ENCODE peak calls at places on chromosomes 16 and 17, in five cellular contexts. B is PC-3, O is endothelial cell of umbilical vein, R is Karpas-422, Q is K562. M is an unnamed sample.

GRCh38 chr17:67503184-67503583 is 126.1 kb downstream of the PITPNC1 start:
- DNase-seq in O (no peak), R (no peak), B (peak), Q (no peak), M (no peak)

GRCh38 chr16:72740346-72740745 is 307.6 kb downstream of the ZFHX3 start:
- DNase-seq in B (peak), R (no peak), O (no peak), Q (no peak), M (no peak)

GRCh38 chr17:77385750-77386501 is 245.2 kb downstream of the SEC14L1 start:
- DNase-seq in R (no peak), B (no peak), Q (peak), O (peak), M (no peak)

GRCh38 chr17:83147285-83147684 is 67.9 kb downstream of the METRNL start:
- DNase-seq in R (no peak), B (no peak), O (no peak), Q (no peak), M (no peak)

GRCh38 chr17:50198026-50198669 is 3.3 kb downstream of the COL1A1 start:
- DNase-seq in O (peak), Q (peak), B (peak), R (peak), M (peak)

GRCh38 chr16:70659546-70659945 is 13.2 kb downstream of the IL34 start:
- DNase-seq in R (no peak), B (no peak), O (no peak), Q (no peak), M (no peak)

GRCh38 chr17:43006639-43007551 is at the start of gene IFI35:
- DNase-seq in B (peak), R (peak), Q (peak), O (peak), M (peak)

GRCh38 chr17:10738516-10739258 is 8.9 kb upstream of the TMEM220 start:
- DNase-seq in O (no peak), R (no peak), Q (no peak), B (no peak), M (no peak)

GRCh38 chr16:84233748-84234147 is 6.1 kb downstream of the KCNG4 start:
- DNase-seq in B (no peak), O (no peak), R (no peak), Q (no peak), M (no peak)

GRCh38 chr16:62929593-62929992 is 893.4 kb upstream of the CDH8 start:
- DNase-seq in O (no peak), R (no peak), Q (no peak), B (no peak), M (no peak)

GRCh38 chr17:71114911-71115668 is 945.8 kb downstream of the KCNJ2 start:
- DNase-seq in Q (no peak), O (no peak), R (no peak), B (no peak), M (no peak)

GRCh38 chr17:41052594-41052993 is 2.4 kb downstream of the KRTAP2-2 start:
- DNase-seq in B (no peak), Q (no peak), R (peak), O (no peak), M (no peak)

GRCh38 chr17:41730479-41730878 is 4.0 kb downstream of the HAP1 start:
- DNase-seq in R (no peak), O (no peak), Q (no peak), B (no peak), M (no peak)

GRCh38 chr17:14739656-14740431 is 439.0 kb downstream of the HS3ST3B1 start:
- DNase-seq in B (no peak), Q (no peak), R (no peak), O (no peak), M (no peak)

GRCh38 chr17:37447641-37448040 is 41.0 kb downstream of the TADA2A start:
- DNase-seq in O (peak), B (peak), R (no peak), Q (no peak), M (no peak)

GRCh38 chr16:24685539-24686432 is 43.7 kb upstream of the TNRC6A start:
- DNase-seq in O (peak), B (peak), R (peak), Q (peak), M (no peak)

GRCh38 chr17:3870871-3871306 is 22.0 kb downstream of the CAMKK1 start:
- DNase-seq in Q (peak), B (no peak), R (no peak), O (peak), M (peak)

GRCh38 chr17:19013806-19014627 is 9.5 kb upstream of the FAM83G start:
- DNase-seq in O (no peak), R (no peak), Q (no peak), B (no peak), M (no peak)

GRCh38 chr17:38397227-38397626 is 31.0 kb upstream of the ARHGAP23 start:
- DNase-seq in B (no peak), R (no peak), O (no peak), Q (no peak), M (no peak)

GRCh38 chr17:58172369-58173071 is 5.7 kb downstream of the OR4D2 start:
- DNase-seq in Q (peak), B (peak), R (peak), O (no peak), M (peak)

GRCh38 chr17:82124101-82124500 is 26.1 kb upstream of the FASN start:
- DNase-seq in Q (no peak), R (no peak), B (no peak), O (no peak), M (no peak)

GRCh38 chr17:82118815-82119380 is 20.9 kb upstream of the FASN start:
- DNase-seq in Q (peak), R (no peak), O (no peak), B (no peak), M (no peak)

GRCh38 chr17:82120148-82120547 is 22.1 kb upstream of the FASN start:
- DNase-seq in B (peak), O (no peak), R (no peak), Q (no peak), M (no peak)

GRCh38 chr17:82121660-82122629 is 23.9 kb upstream of the FASN start:
- DNase-seq in B (no peak), Q (no peak), O (no peak), R (no peak), M (peak)

GRCh38 chr17:82121246-82121645 is 23.2 kb upstream of the FASN start:
- DNase-seq in R (no peak), O (no peak), Q (no peak), B (no peak), M (no peak)
- H3K4me2 ChIP-seq in R (no peak), O (no peak), Q (no peak), B (no peak), M (no peak)

DNA sequence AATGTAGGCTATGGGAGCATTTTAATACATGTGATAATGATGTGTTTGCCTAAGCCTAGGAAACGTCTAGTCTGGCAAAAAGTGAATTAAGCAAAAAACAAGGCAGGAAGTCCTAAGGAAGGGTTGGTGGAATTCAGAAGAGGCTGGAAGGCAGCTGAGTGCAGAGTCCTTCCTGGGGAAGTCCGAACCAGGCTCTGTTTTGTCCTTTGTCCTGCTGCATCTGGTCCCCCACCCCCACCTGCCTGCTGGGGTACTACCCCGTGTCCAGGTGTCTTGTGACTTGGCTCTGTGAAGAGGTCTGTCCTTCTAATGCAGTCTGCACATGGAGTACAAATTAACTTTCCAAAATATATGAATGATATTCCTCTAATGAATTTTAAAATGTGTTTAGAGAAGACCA is 1.6 kb upstream of the MYH10 start:
- DNase-seq in O (peak), B (no peak), Q (no peak), R (no peak), M (peak)
- H3K4me2 ChIP-seq in O (peak), B (peak), Q (peak), R (no peak), M (peak)

DNA sequence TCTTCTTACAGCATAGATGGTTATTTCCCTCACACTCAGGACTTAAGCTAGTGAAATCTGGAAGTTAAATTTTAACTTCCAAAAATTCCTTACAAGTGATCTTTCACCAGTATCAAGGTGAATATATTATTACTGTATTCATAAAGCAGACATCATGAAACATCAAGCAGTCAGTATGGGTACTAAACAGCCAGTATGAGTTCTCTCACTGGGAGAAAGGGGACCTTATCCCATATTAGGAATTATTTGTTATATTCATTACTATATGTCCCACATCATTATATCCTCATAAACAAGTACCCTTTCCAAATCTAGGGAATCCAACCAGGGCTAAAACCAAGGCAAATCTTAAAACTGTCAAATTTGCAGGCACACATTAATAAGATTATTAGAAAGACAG is 15.3 kb downstream of the NUFIP2 start:
- DNase-seq in Q (no peak), R (no peak), O (no peak), B (no peak), M (no peak)
- H3K4me2 ChIP-seq in Q (no peak), R (no peak), O (no peak), B (no peak), M (no peak)

DNA sequence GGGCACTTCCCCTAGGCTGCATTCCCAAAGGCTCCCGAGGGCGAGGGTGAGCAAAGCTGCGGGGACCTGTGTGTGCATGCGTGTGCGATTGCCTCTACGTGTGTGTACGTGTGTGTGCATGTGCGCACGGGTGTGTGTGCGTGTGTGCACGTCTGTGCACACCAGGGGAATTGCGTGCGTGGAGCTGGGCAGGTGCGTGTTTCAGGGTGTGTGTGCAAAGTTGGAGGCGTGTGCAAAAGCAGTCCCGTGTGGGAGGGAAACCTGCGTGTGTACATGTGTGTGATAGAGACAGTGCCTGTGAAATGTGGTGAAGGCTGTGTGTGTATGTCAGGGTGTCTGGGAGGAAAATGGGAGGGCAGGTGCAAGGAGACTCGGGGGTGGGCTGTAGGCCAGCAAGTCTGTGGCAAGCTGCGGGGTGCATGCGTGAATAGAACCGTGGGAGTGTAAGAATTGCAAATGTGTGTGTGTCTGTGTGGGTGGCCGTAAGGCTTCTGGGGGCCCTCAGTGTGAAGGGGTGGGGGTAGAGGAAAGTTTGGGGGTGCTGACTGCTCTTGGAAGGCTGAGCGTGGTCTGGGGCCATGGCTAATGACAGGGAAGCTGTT is 481 bp downstream of the SEC14L5 start:
- DNase-seq in R (no peak), O (no peak), B (no peak), Q (no peak), M (no peak)
- H3K4me2 ChIP-seq in R (no peak), O (no peak), B (peak), Q (peak), M (peak)

GRCh38 chr17:65797809-65798208 is 236.4 kb upstream of the AXIN2 start:
- DNase-seq in B (peak), R (peak), Q (peak), O (peak), M (no peak)

GRCh38 chr17:65800655-65801054 is 239.2 kb upstream of the AXIN2 start:
- DNase-seq in R (no peak), B (no peak), O (no peak), Q (no peak), M (no peak)

GRCh38 chr17:65799869-65800268 is 238.4 kb upstream of the AXIN2 start:
- DNase-seq in R (no peak), O (no peak), B (no peak), Q (no peak), M (no peak)

GRCh38 chr17:65801513-65801912 is 240.1 kb upstream of the AXIN2 start:
- DNase-seq in O (no peak), R (no peak), Q (no peak), B (no peak), M (no peak)

DNA sequence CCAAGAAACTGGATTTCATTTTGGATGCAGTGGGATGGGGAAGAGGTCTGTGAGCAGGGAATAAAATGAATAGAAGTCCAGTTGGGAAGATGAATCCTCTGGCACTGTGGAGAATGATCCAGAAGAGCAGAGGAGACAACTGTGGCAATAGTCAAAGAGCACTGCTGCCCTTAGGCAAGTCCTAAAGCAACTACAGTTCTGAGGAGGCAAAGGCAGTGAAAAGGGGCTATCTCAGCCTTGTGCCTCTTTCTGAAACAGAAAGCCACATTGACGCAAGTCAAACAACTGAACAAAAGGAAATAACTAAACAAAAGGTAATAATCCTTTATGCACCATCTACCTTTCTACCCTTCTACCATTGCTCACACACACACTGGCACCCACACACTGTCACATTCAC is 238.0 kb upstream of the AXIN2 start:
- DNase-seq in R (no peak), Q (no peak), O (no peak), B (no peak), M (no peak)
- H3K4me2 ChIP-seq in R (no peak), Q (no peak), O (no peak), B (no peak), M (no peak)

GRCh38 chr16:89738072-89738377 is 16.7 kb downstream of the ZNF276 start:
- DNase-seq in B (no peak), O (no peak), Q (no peak), R (peak), M (no peak)

GRCh38 chr16:89736554-89736953 is 15.2 kb downstream of the ZNF276 start:
- DNase-seq in Q (no peak), O (no peak), R (no peak), B (no peak), M (no peak)

GRCh38 chr16:89738538-89739317 is 17.4 kb downstream of the ZNF276 start:
- DNase-seq in B (no peak), O (no peak), R (peak), Q (no peak), M (no peak)

GRCh38 chr16:89739383-89739782 is 18.0 kb downstream of the ZNF276 start:
- DNase-seq in B (no peak), O (no peak), Q (no peak), R (peak), M (no peak)

GRCh38 chr16:89737341-89738071 is 16.2 kb downstream of the ZNF276 start:
- DNase-seq in B (no peak), Q (no peak), R (peak), O (no peak), M (no peak)
- H3K4me2 ChIP-seq in B (no peak), Q (no peak), R (no peak), O (no peak), M (no peak)

DNA sequence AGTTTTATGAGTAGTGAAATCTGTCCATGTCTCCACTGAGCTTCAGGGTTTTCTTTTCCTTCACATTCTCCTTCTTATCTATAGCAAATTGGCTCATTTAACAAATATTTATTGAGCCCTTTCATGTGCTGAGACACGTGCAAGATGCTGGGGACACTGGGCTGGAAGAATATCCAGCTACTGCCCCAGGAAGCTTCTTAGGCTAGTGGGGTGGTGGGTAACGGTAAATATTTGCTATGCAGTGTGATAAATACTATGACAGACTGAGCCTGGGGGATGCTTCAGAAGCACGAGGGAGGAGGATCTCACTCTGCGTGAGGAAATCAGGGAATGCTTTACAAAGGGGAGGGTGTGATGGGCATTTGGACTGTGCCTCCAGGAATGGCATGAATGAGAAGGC is 524.1 kb downstream of the GRIN2A start:
- DNase-seq in O (no peak), Q (no peak), R (no peak), B (no peak), M (no peak)
- H3K4me2 ChIP-seq in O (no peak), Q (no peak), R (no peak), B (no peak), M (no peak)

DNA sequence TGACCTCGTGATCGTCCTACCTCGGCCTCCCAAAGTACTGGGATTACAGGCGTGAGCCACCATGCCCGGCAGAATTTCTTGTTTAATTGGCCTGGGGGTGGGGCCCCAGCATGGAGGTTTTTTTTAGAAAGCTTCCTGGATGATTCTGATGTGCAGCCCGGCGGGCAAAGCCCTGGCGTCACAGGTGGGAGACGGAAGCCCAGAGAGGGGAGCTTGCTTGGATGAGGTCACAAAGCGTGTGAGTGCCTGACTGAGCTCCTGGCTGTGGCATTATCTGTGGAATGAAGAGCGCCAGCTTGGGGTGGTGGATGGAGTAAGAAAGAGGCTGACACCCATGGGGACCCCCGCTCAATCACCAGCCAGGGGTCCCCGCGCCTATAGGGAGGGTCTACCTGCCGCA is 4.1 kb downstream of the VASN start:
- DNase-seq in B (no peak), O (no peak), R (no peak), Q (no peak), M (no peak)
- H3K4me2 ChIP-seq in B (peak), O (no peak), R (no peak), Q (no peak), M (no peak)

DNA sequence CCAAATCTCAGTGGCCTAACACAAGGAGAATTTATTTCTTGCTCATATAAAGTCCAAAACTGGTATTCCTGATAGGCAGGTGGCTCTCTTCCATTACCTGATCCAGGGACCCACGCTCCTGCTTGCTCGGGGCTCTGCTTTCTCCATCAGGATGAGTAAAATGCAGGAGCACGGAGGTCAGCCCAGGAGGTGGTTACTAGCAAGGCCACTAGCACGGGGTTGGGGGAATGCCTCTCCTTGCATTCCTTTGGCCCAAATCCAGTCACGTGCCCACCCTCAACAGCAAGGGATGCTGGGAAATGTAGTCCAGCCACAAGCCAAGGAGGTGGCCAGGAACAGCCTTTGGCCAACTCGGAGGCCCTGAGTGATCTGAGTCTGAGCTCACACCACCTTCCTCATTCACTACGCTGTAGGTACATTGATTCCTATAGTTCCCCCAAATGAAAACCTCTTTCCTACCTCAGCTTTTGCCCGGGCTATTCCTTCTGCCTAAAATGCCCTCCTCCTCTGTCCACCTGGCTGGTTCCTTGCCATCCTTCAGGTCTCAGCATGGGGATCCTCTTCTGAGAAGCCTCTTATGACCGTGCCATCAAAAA is 38.3 kb upstream of the HAPSTR1 start:
- DNase-seq in O (peak), B (peak), Q (peak), R (peak), M (no peak)
- H3K4me2 ChIP-seq in O (no peak), B (no peak), Q (peak), R (no peak), M (peak)